ENCODE peak calls at places on chromosomes 1 and 21, in nine cellular contexts. Q is NCI-H187, H is PC-9, L is neural crest cell, M is tibial nerve, Z is skeletal muscle cell, Y is occipital lobe, K is Calu3, A is RCC 7860. J is an unnamed sample.

GRCh38 chr1:201649776-201650607 is 111.1 kb downstream of the NAV1 start:
- DNase-seq in Q (no peak), H (no peak), L (peak), M (peak), Z (no peak), Y (peak), K (peak), A (no peak), J (peak)

GRCh38 chr1:147201786-147202185 is 23.4 kb downstream of the FMO5 start:
- DNase-seq in Q (no peak), H (no peak), L (no peak), M (no peak), Z (no peak), Y (no peak), K (no peak), A (no peak), J (no peak)

GRCh38 chr1:220300442-220301121 is 28.3 kb upstream of the RAB3GAP2 start:
- DNase-seq in Q (no peak), H (peak), L (peak), M (peak), Z (peak), Y (peak), K (peak), A (peak), J (no peak)

GRCh38 chr1:45493116-45493697 is 2.2 kb upstream of the TESK2 start:
- DNase-seq in Q (peak), H (peak), L (peak), M (no peak), Z (no peak), Y (no peak), K (peak), A (no peak), J (peak)

GRCh38 chr1:77888429-77889239 is at the start of gene NEXN:
- DNase-seq in Q (no peak), H (peak), L (peak), M (peak), Z (peak), Y (peak), K (peak), A (peak), J (no peak)

GRCh38 chr1:62508187-62508758 is 71.4 kb downstream of the USP1 start:
- DNase-seq in Q (no peak), H (peak), L (no peak), M (no peak), Z (no peak), Y (no peak), K (peak), A (peak), J (peak)

GRCh38 chr1:156113263-156114004 is 1.1 kb upstream of the LMNA start:
- DNase-seq in Q (no peak), H (no peak), L (no peak), M (no peak), Z (no peak), Y (no peak), K (no peak), A (no peak), J (no peak)

GRCh38 chr21:32844076-32844475 is 72.5 kb upstream of the PAXBP1 start:
- DNase-seq in Q (no peak), H (no peak), L (no peak), M (no peak), Z (no peak), Y (no peak), K (no peak), A (no peak), J (no peak)

J was measured in CD4-positive, CD25-positive, alpha-beta regulatory T cell.